ENCODE peak calls at places on chromosomes 7 and 10, in seven cellular contexts. Y is PC-3, K is A549, S is kidney epithelial cell, G is GM13976, J is AG10803, V is mucosa of descending colon. R is an unnamed sample.

GRCh38 chr10:104300002-104300735 is 31.2 kb downstream of the GSTO2 start:
- DNase-seq in Y (peak), K (peak), S (no peak), G (no peak), J (peak), V (no peak), R (peak)

GRCh38 chr7:28685660-28686417 is 272.3 kb downstream of the TRIL start:
- DNase-seq in Y (peak), K (peak), S (peak), G (peak), J (peak), V (peak), R (peak)

GRCh38 chr7:2692543-2692942 is 4.5 kb downstream of the AMZ1 start:
- DNase-seq in Y (no peak), K (no peak), S (no peak), G (no peak), J (no peak), V (no peak), R (peak)

GRCh38 chr10:71590786-71591350 is 128.7 kb downstream of the C10orf105 start:
- DNase-seq in Y (no peak), K (no peak), S (no peak), G (no peak), J (no peak), V (no peak), R (no peak)

GRCh38 chr10:8238989-8239388 is 184.5 kb downstream of the GATA3 start:
- DNase-seq in Y (no peak), K (no peak), S (no peak), G (no peak), J (no peak), V (no peak), R (no peak)

GRCh38 chr7:101553018-101553770 is 75.9 kb downstream of the MYL10 start:
- DNase-seq in Y (no peak), K (no peak), S (no peak), G (peak), J (no peak), V (no peak), R (peak)

GRCh38 chr10:26857991-26858706 is 2.6 kb downstream of the ABI1 start:
- DNase-seq in Y (no peak), K (no peak), S (no peak), G (peak), J (peak), V (no peak), R (no peak)

GRCh38 chr10:22475857-22476600 is 130.7 kb downstream of the SPAG6 start:
- DNase-seq in Y (no peak), K (peak), S (no peak), G (peak), J (no peak), V (peak), R (no peak)

GRCh38 chr10:75404335-75405200 is 3.0 kb upstream of the ZNF503 start:
- DNase-seq in Y (peak), K (no peak), S (no peak), G (peak), J (no peak), V (peak), R (peak)

GRCh38 chr10:105594301-105594700 is 953.2 kb downstream of the SORCS3 start:
- DNase-seq in Y (no peak), K (no peak), S (no peak), G (no peak), J (no peak), V (no peak), R (no peak)

GRCh38 chr10:29150010-29150409 is 138.9 kb upstream of the LYZL1 start:
- DNase-seq in Y (no peak), K (no peak), S (no peak), G (no peak), J (peak), V (no peak), R (peak)

GRCh38 chr7:93011351-93012294 is 106.2 kb downstream of the SAMD9 start:
- DNase-seq in Y (peak), K (no peak), S (no peak), G (no peak), J (peak), V (no peak), R (peak)

GRCh38 chr10:13417459-13418126 is 69.5 kb upstream of the SEPHS1 start:
- DNase-seq in Y (no peak), K (no peak), S (no peak), G (no peak), J (no peak), V (no peak), R (no peak)

GRCh38 chr7:80385512-80385911 is 126.4 kb downstream of the GNAT3 start:
- DNase-seq in Y (no peak), K (no peak), S (peak), G (no peak), J (no peak), V (no peak), R (no peak)

GRCh38 chr7:78673272-78673671 is 780.2 kb downstream of the MAGI2 start:
- DNase-seq in Y (no peak), K (no peak), S (no peak), G (no peak), J (no peak), V (no peak), R (no peak)

GRCh38 chr7:155052982-155053381 is 17.1 kb upstream of the HTR5A start:
- DNase-seq in Y (peak), K (no peak), S (no peak), G (no peak), J (no peak), V (no peak), R (no peak)

GRCh38 chr10:123213192-123213591 is 59.0 kb downstream of the BUB3 start:
- DNase-seq in Y (no peak), K (no peak), S (no peak), G (no peak), J (no peak), V (no peak), R (no peak)

GRCh38 chr10:101282937-101283336 is 53.7 kb upstream of the LBX1 start:
- DNase-seq in Y (no peak), K (no peak), S (no peak), G (no peak), J (no peak), V (no peak), R (peak)

GRCh38 chr7:127390817-127391590 is 1.5 kb downstream of the ZNF800 start:
- DNase-seq in Y (no peak), K (no peak), S (no peak), G (no peak), J (no peak), V (no peak), R (peak)

GRCh38 chr7:127393370-127394058 is 1.0 kb upstream of the ZNF800 start:
- DNase-seq in Y (no peak), K (no peak), S (no peak), G (no peak), J (peak), V (peak), R (peak)

GRCh38 chr7:127392182-127392565 is 334 bp downstream of the ZNF800 start:
- DNase-seq in Y (peak), K (peak), S (no peak), G (peak), J (peak), V (peak), R (peak)

GRCh38 chr7:127391591-127392181 is 822 bp downstream of the ZNF800 start:
- DNase-seq in Y (peak), K (peak), S (no peak), G (peak), J (peak), V (peak), R (peak)

DNA sequence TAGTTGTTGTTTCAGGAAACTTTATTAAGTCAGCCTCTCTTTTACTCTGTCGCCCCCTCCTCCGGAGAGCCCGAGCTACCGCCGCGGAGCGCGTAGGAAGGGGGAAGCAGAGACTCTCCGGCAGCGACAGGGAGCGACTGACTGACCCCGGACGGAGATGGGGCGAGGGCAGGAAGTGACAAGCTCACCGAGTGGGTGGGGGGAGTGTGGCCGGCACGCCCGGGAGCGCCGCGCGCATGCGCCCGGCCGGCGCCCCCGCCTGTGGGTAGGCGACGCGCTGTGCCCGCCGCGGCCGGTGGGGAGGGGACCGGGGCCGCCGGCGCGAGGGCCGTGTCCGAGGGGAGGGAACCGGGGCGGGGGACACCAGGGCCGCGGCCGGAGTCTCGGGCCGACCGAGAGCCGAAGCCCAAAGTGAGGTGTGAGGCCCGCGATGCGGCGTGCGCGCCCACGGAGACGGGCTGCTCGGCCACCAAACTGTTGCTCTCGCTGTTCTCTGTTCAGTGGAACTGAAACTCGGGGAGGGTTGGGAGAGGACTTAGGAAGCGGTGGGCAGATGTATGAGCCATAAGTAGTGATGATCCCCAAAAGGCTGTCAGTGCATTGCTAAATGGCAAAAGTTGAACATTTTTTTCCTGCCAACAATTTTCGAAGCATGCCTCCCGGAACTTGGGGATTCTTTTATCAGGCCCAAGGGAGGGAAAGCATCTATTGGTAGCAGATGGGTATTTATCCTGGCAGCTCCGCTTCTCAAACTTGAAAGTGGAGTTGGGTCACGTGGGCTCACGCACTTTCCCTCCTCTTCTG is at the start of gene ZNF800:
- DNase-seq in Y (peak), K (peak), S (peak), G (peak), J (peak), V (peak), R (peak)
- TF ChIP-seq CTCF in Y (no peak), K (no peak), S (no peak), G (no peak), J (no peak), V (no peak), R (no peak)

GRCh38 chr7:74190259-74190658 is 16.1 kb downstream of the EIF4H start:
- DNase-seq in Y (no peak), K (no peak), S (no peak), G (no peak), J (no peak), V (no peak), R (no peak)
- TF ChIP-seq CTCF in Y (no peak), K (no peak), S (no peak), G (no peak), J (no peak), V (no peak), R (no peak)

GRCh38 chr7:133564484-133564883 is 311.6 kb downstream of the EXOC4 start:
- DNase-seq in Y (peak), K (no peak), S (no peak), G (no peak), J (no peak), V (no peak), R (no peak)
- TF ChIP-seq CTCF in Y (peak), K (no peak), S (no peak), G (no peak), J (no peak), V (no peak), R (peak)

DNA sequence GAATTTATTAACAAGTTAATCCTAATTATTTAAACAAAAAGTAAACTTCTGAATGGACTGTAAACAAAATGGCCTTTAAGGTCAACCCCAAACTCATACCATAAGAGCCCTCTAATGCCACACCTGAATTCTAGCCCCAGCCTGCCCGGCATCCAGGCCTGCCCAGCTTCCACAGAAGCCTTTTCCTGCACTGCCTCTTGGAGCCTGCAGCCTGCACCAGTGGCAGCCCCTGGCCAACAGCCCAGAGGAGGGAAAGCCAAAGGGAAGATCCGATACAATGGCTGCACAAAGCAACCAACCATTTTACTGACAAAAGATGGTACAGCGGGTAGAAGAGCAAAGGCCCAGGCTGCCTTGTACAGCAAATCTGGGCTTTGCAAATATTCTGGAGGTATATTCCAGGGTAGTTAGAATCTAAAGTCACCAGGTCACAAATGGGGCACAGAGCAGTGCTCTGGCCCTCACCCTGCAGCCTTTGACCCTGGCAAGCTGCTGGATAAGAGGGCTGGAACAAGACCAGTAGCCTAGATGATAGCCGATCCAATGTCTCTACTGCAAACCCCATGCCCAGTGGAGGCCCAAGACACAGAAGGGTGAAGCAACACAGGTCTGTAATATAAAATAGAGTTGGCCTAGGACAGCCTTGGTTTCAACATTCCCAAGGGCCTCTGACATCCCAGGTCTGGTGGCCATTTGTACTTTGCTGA is 12.5 kb upstream of the CH25H start:
- DNase-seq in Y (no peak), K (no peak), S (no peak), G (no peak), J (no peak), V (no peak), R (no peak)
- TF ChIP-seq CTCF in Y (no peak), K (no peak), S (no peak), G (no peak), J (no peak), V (no peak), R (no peak)